ENCODE peak calls at places on chromosomes 4 and X, in five cellular contexts. G is MM.1S, V is left lung, X is ovary, H is endodermal cell. K is an unnamed sample. For H3K36me3 and H3K9me3, the result is how much of the 10 kb centered on the place peaks cover.

GRCh38 chrX:43644124-43644701 is 11.9 kb upstream of the MAOA start:
- DNase-seq in G (no peak), V (no peak), X (no peak), H (no peak), K (no peak)

GRCh38 chr4:40124690-40125089 is 68.0 kb downstream of the N4BP2 start:
- DNase-seq in G (no peak), V (no peak), X (no peak), H (no peak), K (no peak)

GRCh38 chr4:93289241-93289640 is 539.3 kb upstream of the ATOH1 start:
- DNase-seq in G (no peak), V (no peak), X (no peak), H (no peak), K (no peak)

GRCh38 chrX:39859991-39860861 is 237.5 kb downstream of the BCOR start:
- DNase-seq in G (peak), V (no peak), X (no peak), H (peak), K (no peak)

GRCh38 chrX:123993326-123993725 is 31.8 kb downstream of the STAG2 start:
- DNase-seq in G (no peak), V (no peak), X (no peak), H (no peak), K (no peak)

GRCh38 chr4:101078950-101079349 is 268.4 kb downstream of the PPP3CA start:
- DNase-seq in G (no peak), V (no peak), X (no peak), H (no peak), K (no peak)

GRCh38 chr4:100632163-100632562 is 114.3 kb upstream of the EMCN start:
- DNase-seq in G (no peak), V (no peak), X (no peak), H (no peak), K (no peak)

GRCh38 chr4:23235613-23236390 is 543.1 kb downstream of the GBA3 start:
- DNase-seq in G (no peak), V (no peak), X (no peak), H (peak), K (no peak)

GRCh38 chrX:84064164-84064563 is 123.8 kb downstream of the RPS6KA6 start:
- DNase-seq in G (no peak), V (no peak), X (no peak), H (no peak), K (no peak)

GRCh38 chrX:97006167-97006566 is 122.5 kb downstream of the RPA4 start:
- DNase-seq in G (no peak), V (no peak), X (no peak), H (no peak), K (no peak)

GRCh38 chr4:110294165-110294564 is 95.8 kb upstream of the ELOVL6 start:
- DNase-seq in G (no peak), V (no peak), X (no peak), H (no peak), K (no peak)

GRCh38 chr4:134243742-134244713 is 42.4 kb upstream of the PABPC4L start:
- DNase-seq in G (no peak), V (peak), X (no peak), H (peak), K (no peak)

GRCh38 chr4:114400531-114400930 is 198.1 kb upstream of the UGT8 start:
- DNase-seq in G (no peak), V (no peak), X (no peak), H (no peak), K (no peak)

GRCh38 chrX:153509592-153509991 is 7.8 kb upstream of the ATP2B3 start:
- DNase-seq in G (no peak), V (no peak), X (no peak), H (no peak), K (no peak)

GRCh38 chrX:151973851-151974335 is 583 bp downstream of the GABRE start:
- DNase-seq in G (no peak), V (peak), X (no peak), H (no peak), K (peak)

GRCh38 chr4:67918428-67918827 is 34.6 kb upstream of the TMPRSS11D start:
- DNase-seq in G (no peak), V (no peak), X (no peak), H (no peak), K (no peak)

GRCh38 chr4:7503597-7503996 is 68.9 kb upstream of the PSAPL1 start:
- DNase-seq in G (no peak), V (peak), X (no peak), H (no peak), K (no peak)

GRCh38 chr4:148735432-148736155 is 293.4 kb upstream of the NR3C2 start:
- DNase-seq in G (no peak), V (no peak), X (no peak), H (no peak), K (no peak)

GRCh38 chrX:51435101-51435500 is 61.3 kb downstream of the NUDT11 start:
- DNase-seq in G (no peak), V (no peak), X (no peak), H (no peak), K (no peak)

GRCh38 chr4:173525118-173526033 is 4.7 kb downstream of the HAND2 start:
- DNase-seq in G (no peak), V (peak), X (peak), H (peak), K (no peak)

GRCh38 chr4:154732669-154733068 is 11.1 kb upstream of the LRAT start:
- DNase-seq in G (no peak), V (no peak), X (no peak), H (no peak), K (no peak)

GRCh38 chrX:124736553-124737240 is 390.3 kb downstream of the SH2D1A start:
- DNase-seq in G (peak), V (peak), X (no peak), H (peak), K (no peak)

GRCh38 chrX:67563469-67564448 is 19.9 kb downstream of the AR start:
- DNase-seq in G (no peak), V (no peak), X (no peak), H (no peak), K (no peak)

GRCh38 chr4:44447563-44448504 is 775 bp downstream of the KCTD8 start:
- DNase-seq in G (peak), V (peak), X (peak), H (peak), K (peak)

GRCh38 chr4:126582737-126583136 is 1050.0 kb upstream of the INTU start:
- DNase-seq in G (peak), V (peak), X (no peak), H (peak), K (no peak)

GRCh38 chr4:3721627-3722026 is 44.6 kb upstream of the ADRA2C start:
- DNase-seq in G (no peak), V (peak), X (no peak), H (no peak), K (no peak)

GRCh38 chr4:6341696-6342095 is 72.0 kb downstream of the WFS1 start:
- DNase-seq in G (no peak), V (no peak), X (no peak), H (no peak), K (no peak)

GRCh38 chr4:138235419-138235952 is 6.7 kb downstream of the SLC7A11 start:
- DNase-seq in G (no peak), V (no peak), X (no peak), H (no peak), K (no peak)

GRCh38 chr4:41213563-41214157 is 682 bp downstream of the APBB2 start:
- DNase-seq in G (no peak), V (peak), X (peak), H (no peak), K (peak)

GRCh38 chrX:1493877-1494510 is 41.3 kb upstream of the ASMTL start:
- DNase-seq in G (peak), V (no peak), X (no peak), H (peak), K (no peak)

GRCh38 chr4:177937051-177937450 is 494.8 kb upstream of the AGA start:
- DNase-seq in G (no peak), V (peak), X (no peak), H (no peak), K (no peak)

GRCh38 chrX:1581132-1581531 is 10.3 kb upstream of the AKAP17A start:
- DNase-seq in G (peak), V (no peak), X (no peak), H (peak), K (peak)

GRCh38 chr4:119512398-119512797 is 116.2 kb downstream of the PDE5A start:
- DNase-seq in G (no peak), V (no peak), X (no peak), H (no peak), K (no peak)

GRCh38 chrX:53324085-53324484 is 42.7 kb upstream of the IQSEC2 start:
- DNase-seq in G (no peak), V (no peak), X (no peak), H (no peak), K (no peak)

GRCh38 chr4:143375326-143376073 is 38.8 kb downstream of the GAB1 start:
- DNase-seq in G (peak), V (no peak), X (no peak), H (peak), K (peak)

GRCh38 chr4:20603671-20604313 is 96.5 kb upstream of the PACRGL start:
- DNase-seq in G (no peak), V (no peak), X (no peak), H (no peak), K (no peak)

GRCh38 chr4:184420881-184421416 is 53.4 kb downstream of the IRF2 start:
- DNase-seq in G (peak), V (no peak), X (no peak), H (no peak), K (no peak)

GRCh38 chr4:184421558-184422155 is 52.7 kb downstream of the IRF2 start:
- DNase-seq in G (peak), V (no peak), X (no peak), H (no peak), K (no peak)

GRCh38 chr4:184423003-184423686 is 51.2 kb downstream of the IRF2 start:
- DNase-seq in G (no peak), V (no peak), X (no peak), H (no peak), K (no peak)

GRCh38 chr4:184424279-184424678 is 50.1 kb downstream of the IRF2 start:
- DNase-seq in G (no peak), V (no peak), X (no peak), H (no peak), K (no peak)

GRCh38 chr4:184422378-184422777 is 52.0 kb downstream of the IRF2 start:
- DNase-seq in G (no peak), V (no peak), X (no peak), H (no peak), K (no peak)
- H3K36me3 ChIP-seq in G (under half), V (under half), X (under half), H (under half), K (under half)

DNA sequence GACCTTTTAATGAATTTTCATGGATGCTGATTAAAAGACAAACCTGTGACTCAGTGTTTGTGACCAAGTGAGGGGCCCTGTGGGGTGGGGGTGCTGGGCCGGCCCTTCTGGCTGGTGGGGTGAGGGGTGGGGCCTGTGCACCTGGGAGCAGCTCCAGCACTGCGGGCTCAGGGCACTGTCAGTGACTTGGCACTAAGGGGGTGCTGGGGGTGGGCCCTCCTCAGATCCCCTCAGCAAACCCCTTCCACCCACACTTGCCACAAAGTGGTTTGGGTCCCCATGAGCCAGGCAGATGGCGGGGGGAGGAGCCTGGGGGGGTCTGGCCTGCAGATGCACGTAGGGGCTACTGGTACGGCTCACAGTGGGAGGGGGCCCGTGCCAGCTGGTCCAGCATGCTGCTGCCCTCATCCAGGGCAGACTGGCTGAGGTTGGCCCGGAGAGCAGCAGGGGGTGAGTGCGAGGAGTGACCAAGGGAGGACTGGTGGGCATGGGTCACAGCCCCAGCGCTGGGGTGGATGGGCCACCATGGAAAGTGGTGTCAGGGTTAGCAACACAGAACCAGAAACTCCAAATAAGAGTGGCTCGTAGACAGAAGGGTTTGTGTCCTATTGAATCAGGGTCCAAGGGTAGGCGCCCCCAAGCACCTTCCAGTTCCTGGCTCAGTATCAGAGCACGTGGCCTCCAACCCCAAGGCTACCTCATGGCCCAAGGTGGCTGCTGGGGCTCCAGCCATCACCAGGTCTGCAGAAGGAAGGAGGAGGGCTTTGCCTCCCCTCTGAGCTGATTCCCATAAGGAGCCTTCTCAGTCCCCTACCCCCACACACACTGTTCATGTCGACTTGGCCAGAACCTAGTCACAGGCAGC is 10.1 kb downstream of the NKX1-1 start:
- DNase-seq in G (no peak), V (peak), X (no peak), H (peak), K (no peak)
- H3K9me3 ChIP-seq in G (under half), V (under half), X (under half), H (under half), K (under half)

GRCh38 chr4:929970-930625 is 2.0 kb downstream of the GAK start:
- DNase-seq in G (no peak), V (no peak), X (no peak), H (peak), K (peak)
- H3K4me3 ChIP-seq in G (no peak), V (no peak), X (no peak), H (peak), K (peak)

DNA sequence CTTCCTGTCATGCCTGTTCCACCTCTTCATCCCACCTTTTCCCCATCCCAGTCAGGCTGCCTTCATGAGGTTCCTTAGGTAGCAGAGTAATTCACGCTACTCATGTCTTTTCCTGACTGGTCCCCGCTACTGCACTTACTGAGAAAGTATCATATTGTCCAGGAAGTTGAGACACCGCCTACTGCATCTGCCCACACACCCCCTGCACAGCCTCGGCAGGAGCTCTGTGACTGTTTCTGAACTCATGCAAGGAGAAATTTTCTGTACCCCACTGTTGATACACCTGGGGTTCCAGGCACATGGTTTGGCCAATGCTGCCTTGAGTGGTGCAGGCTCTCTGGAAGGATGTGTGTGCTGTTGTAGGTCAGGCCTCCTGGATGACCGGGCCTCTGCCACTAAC is 39.6 kb downstream of the HADH start:
- DNase-seq in G (peak), V (no peak), X (no peak), H (no peak), K (no peak)
- H3K36me3 ChIP-seq in G (under half), V (under half), X (under half), H (under half), K (under half)

GRCh38 chrX:95290455-95290854 is 1394.2 kb upstream of the DIAPH2 start:
- DNase-seq in G (no peak), V (no peak), X (no peak), H (peak), K (no peak)

GRCh38 chrX:95291561-95291960 is 1393.1 kb upstream of the DIAPH2 start:
- DNase-seq in G (no peak), V (no peak), X (no peak), H (no peak), K (no peak)
- H3K9me3 ChIP-seq in G (under half), V (under half), X (under half), H (under half), K (under half)

GRCh38 chrX:139691843-139692505 is 16.0 kb downstream of the MCF2 start:
- DNase-seq in G (no peak), V (no peak), X (no peak), H (peak), K (no peak)

GRCh38 chrX:139691493-139691842 is 16.5 kb downstream of the MCF2 start:
- DNase-seq in G (no peak), V (no peak), X (peak), H (no peak), K (no peak)

GRCh38 chrX:139692908-139693307 is 15.1 kb downstream of the MCF2 start:
- DNase-seq in G (no peak), V (no peak), X (no peak), H (peak), K (no peak)

DNA sequence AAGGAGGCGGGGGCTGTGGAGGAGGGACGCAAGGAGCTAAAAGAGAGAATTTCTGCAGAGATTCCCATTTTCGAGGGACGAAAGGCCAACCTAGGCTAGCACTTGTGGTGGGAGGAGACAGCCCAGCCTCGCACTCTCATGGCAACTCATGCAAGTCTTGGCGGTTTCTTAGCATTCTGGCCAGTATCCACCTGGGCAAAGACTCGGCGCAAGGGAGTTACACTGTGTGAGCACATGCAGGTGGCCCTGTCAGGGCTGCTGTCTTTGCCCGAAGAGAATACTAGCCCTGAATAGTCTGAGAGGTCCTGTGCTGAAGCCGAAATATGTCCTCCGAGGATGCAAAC is 15.5 kb downstream of the MCF2 start:
- DNase-seq in G (no peak), V (no peak), X (no peak), H (peak), K (no peak)
- H3K4me3 ChIP-seq in G (no peak), V (peak), X (peak), H (peak), K (no peak)

GRCh38 chrX:68835104-68835442 is 6.3 kb downstream of the EFNB1 start:
- DNase-seq in G (no peak), V (no peak), X (no peak), H (no peak), K (no peak)
- H3K36me3 ChIP-seq in G (under half), V (under half), X (under half), H (under half), K (under half)

GRCh38 chr4:8786166-8786565 is 85.5 kb downstream of the HMX1 start:
- DNase-seq in G (no peak), V (no peak), X (no peak), H (no peak), K (no peak)
- H3K9me3 ChIP-seq in G (under half), V (under half), X (under half), H (under half), K (under half)

GRCh38 chrX:25070038-25070437 is 54.3 kb upstream of the ARX start:
- DNase-seq in G (no peak), V (no peak), X (no peak), H (no peak), K (no peak)
- H3K4me3 ChIP-seq in G (no peak), V (no peak), X (no peak), H (no peak), K (no peak)

K was measured in colonic mucosa.